ENCODE peak calls at places on chromosomes 1 and 21, in seven cellular contexts. H is spleen, Z is heart left ventricle, F is body of pancreas, G is ovary, R is stomach, E is esophagus squamous epithelium. J is an unnamed sample.

GRCh38 chr1:169745015-169745861 is 11.4 kb upstream of the SELE start:
- DNase-seq in H (no peak), F (no peak), R (no peak), G (no peak), Z (peak), E (no peak), J (no peak)

GRCh38 chr1:27713139-27713725 is 12.5 kb upstream of the FAM76A start:
- DNase-seq in G (no peak), E (no peak), R (no peak), H (no peak), Z (no peak), F (no peak), J (no peak)

GRCh38 chr1:210711825-210712224 is 383.1 kb downstream of the HHAT start:
- DNase-seq in G (no peak), H (no peak), Z (peak), F (peak), R (no peak), E (no peak), J (no peak)

GRCh38 chr1:74772945-74773344 is 40.0 kb downstream of the TYW3 start:
- DNase-seq in R (no peak), H (no peak), E (no peak), Z (no peak), F (no peak), G (no peak), J (no peak)

GRCh38 chr1:199298825-199299224 is 660.0 kb downstream of the PTPRC start:
- DNase-seq in H (no peak), Z (no peak), R (no peak), G (no peak), E (no peak), F (no peak), J (no peak)

GRCh38 chr1:147281950-147282349 is 39.5 kb downstream of the CHD1L start:
- DNase-seq in R (no peak), H (no peak), Z (no peak), E (no peak), F (no peak), G (no peak), J (no peak)

GRCh38 chr1:47434051-47434842 is 3.6 kb upstream of the FOXD2 start:
- DNase-seq in E (no peak), H (no peak), R (peak), F (peak), Z (peak), G (peak), J (no peak)

GRCh38 chr21:24594082-24594481 is 1013.2 kb downstream of the MRPL39 start:
- DNase-seq in Z (no peak), R (no peak), F (no peak), E (no peak), G (no peak), H (no peak), J (no peak)

GRCh38 chr1:198234511-198235251 is 77.9 kb downstream of the NEK7 start:
- DNase-seq in F (no peak), H (no peak), G (no peak), E (no peak), Z (no peak), R (no peak), J (no peak)

GRCh38 chr1:23591460-23592208 is 32.3 kb upstream of the ID3 start:
- DNase-seq in E (no peak), H (peak), G (no peak), Z (peak), R (no peak), F (peak), J (no peak)

GRCh38 chr1:186055846-186056245 is 319.2 kb downstream of the TPR start:
- DNase-seq in E (no peak), R (no peak), G (no peak), H (no peak), Z (no peak), F (no peak), J (no peak)

GRCh38 chr1:92134331-92134730 is 54.2 kb downstream of the BTBD8 start:
- DNase-seq in G (no peak), H (no peak), E (no peak), F (no peak), R (no peak), Z (no peak), J (no peak)

DNA sequence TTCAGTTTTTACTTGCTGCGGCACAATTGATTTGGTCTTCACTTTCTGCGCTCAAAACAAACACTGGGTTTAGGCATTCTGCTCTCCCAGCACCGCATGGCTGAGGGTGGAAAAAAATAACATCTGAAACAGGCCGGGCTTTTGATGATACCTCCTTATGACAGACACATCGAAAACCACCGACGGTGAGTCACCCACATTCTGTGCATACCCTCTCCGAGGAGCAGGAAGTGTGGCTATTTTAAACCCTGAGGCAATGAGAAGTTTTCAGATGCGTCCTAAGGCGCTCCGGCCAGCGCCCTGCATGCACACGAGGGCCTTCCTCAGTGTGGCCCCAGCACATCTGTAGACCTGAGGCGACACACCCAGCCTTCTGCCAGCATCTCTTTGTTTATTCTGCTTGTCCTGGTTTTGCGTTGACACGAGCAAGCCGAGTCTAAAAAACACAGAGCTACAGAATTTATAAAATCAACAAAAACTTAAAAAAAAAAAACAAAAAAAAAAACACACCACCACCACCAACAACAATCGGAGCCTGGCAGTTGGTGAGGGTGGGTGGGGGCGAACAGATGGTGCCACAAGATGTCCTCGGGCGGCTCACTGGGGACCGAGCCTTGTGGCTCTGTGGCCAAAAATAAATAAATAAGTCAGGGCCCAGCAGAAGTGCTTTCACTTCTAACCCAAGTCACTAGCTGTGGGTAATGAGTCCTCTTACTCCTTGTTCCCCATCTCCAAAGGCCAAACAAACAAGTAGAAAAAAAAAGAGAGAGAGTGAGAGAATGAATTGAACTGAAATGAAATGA is 162.6 kb upstream of the IRF2BP2 start:
- DNase-seq in R (peak), F (peak), H (peak), Z (peak), G (peak), E (peak), J (no peak)
- H3K4me3 ChIP-seq in R (no peak), F (no peak), H (peak), Z (no peak), G (no peak), E (no peak), J (no peak)

GRCh38 chr1:207050768-207051614 is at the start of gene YOD1:
- DNase-seq in F (peak), Z (peak), H (peak), E (peak), R (peak), G (peak), J (peak)
- TF ChIP-seq POLR2A in F (no peak), Z (no peak), H (no peak), E (peak), R (no peak), G (no peak), J (no peak)

DNA sequence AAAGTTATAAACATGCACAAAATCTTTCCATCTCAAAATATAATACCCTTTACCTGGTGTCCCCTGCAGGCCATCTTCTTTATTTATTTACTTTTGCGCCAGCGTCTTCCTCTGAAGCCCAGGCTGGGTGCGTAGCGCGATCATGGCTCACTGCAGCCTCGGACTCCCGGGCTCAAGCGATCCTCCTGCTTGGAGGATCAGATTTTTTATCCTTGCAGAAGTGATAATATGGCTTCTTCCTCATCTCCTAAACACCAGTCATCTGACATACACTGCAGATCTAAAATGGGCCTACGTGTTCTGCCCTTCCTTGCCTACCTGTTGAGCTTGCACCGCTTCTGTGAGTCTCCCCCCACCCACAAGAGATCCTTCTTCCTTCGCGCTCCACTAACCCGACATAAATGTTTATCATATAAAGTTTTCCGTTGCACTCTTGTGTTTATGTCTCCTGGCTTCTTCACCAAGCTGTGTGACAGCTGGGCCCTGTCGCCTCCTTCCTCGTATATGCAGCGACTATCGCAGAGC is 506 bp upstream of the SRP9 start:
- DNase-seq in Z (peak), R (no peak), E (no peak), G (no peak), H (no peak), F (no peak), J (no peak)
- H3K4me3 ChIP-seq in Z (peak), R (peak), E (peak), G (peak), H (peak), F (no peak), J (peak)

GRCh38 chr1:26069941-26070807 is 2.7 kb upstream of the TRIM63 start:
- DNase-seq in H (no peak), F (no peak), E (no peak), G (no peak), Z (no peak), R (no peak), J (no peak)

GRCh38 chr1:26066857-26067256 is 573 bp downstream of the TRIM63 start:
- DNase-seq in H (no peak), G (no peak), Z (peak), F (no peak), E (no peak), R (peak), J (no peak)

GRCh38 chr1:26066160-26066559 is 1.3 kb downstream of the TRIM63 start:
- DNase-seq in G (no peak), H (no peak), R (no peak), E (no peak), Z (no peak), F (no peak), J (no peak)

GRCh38 chr1:26064591-26064990 is 2.8 kb downstream of the TRIM63 start:
- DNase-seq in R (no peak), Z (no peak), E (no peak), F (no peak), H (no peak), G (no peak), J (no peak)

GRCh38 chr1:26067432-26067911 is at the start of gene TRIM63:
- DNase-seq in H (no peak), G (no peak), R (no peak), Z (peak), F (no peak), E (no peak), J (no peak)
- TF ChIP-seq POLR2A in H (no peak), G (no peak), R (no peak), Z (peak), F (no peak), E (no peak), J (no peak)

GRCh38 chr1:243931957-243932356 is 81.9 kb upstream of the AKT3 start:
- DNase-seq in G (no peak), Z (no peak), H (no peak), R (no peak), E (no peak), F (no peak), J (no peak)
- H3K4me3 ChIP-seq in G (no peak), Z (no peak), H (no peak), R (no peak), E (no peak), F (no peak), J (no peak)

J was measured in vagina.